ENCODE peak calls at places on chromosomes 16 and 17, in nine cellular contexts. C is naive thymus-derived CD8-positive, alpha-beta T cell; G is PC-3; S is fibroblast of the aortic adventitia; Y is Kasumi-1; V is GM23248; F is ACHN; R is uterus; W is LoVo. B is an unnamed sample.

GRCh38 chr17:69084911-69085310 is 24.2 kb upstream of the ABCA9 start:
- DNase-seq in V (peak), C (no peak), S (no peak), F (no peak), G (peak), R (no peak), W (peak), Y (peak), B (no peak)

GRCh38 chr17:75088465-75088895 is 726 bp downstream of the SLC16A5 start:
- DNase-seq in R (no peak), C (no peak), V (no peak), G (no peak), W (no peak), Y (no peak), F (no peak), S (no peak), B (no peak)

GRCh38 chr17:8120520-8121443 is 2.5 kb upstream of the ALOXE3 start:
- DNase-seq in F (peak), G (peak), S (peak), Y (no peak), C (no peak), R (peak), W (peak), V (peak), B (peak)

GRCh38 chr17:77509089-77509488 is 368.3 kb downstream of the SEC14L1 start:
- DNase-seq in V (no peak), Y (no peak), R (no peak), W (no peak), G (no peak), S (no peak), C (no peak), F (no peak), B (no peak)

GRCh38 chr16:867421-868385 is 67.2 kb upstream of the GNG13 start:
- DNase-seq in V (no peak), F (no peak), R (no peak), S (no peak), W (no peak), G (no peak), C (no peak), Y (no peak), B (no peak)

GRCh38 chr17:43608313-43608712 is 53.4 kb downstream of the MEOX1 start:
- DNase-seq in F (no peak), S (peak), Y (no peak), G (peak), C (no peak), R (no peak), W (no peak), V (peak), B (no peak)

GRCh38 chr17:75637561-75637960 is 4.3 kb downstream of the SMIM5 start:
- DNase-seq in W (no peak), F (no peak), C (no peak), R (no peak), S (no peak), G (no peak), V (no peak), Y (no peak), B (no peak)

GRCh38 chr17:12599185-12599920 is 66.3 kb upstream of the MYOCD start:
- DNase-seq in F (no peak), R (no peak), G (no peak), S (no peak), Y (no peak), C (no peak), V (no peak), W (no peak), B (no peak)

GRCh38 chr16:30794634-30795033 is 7.6 kb upstream of the ZNF629 start:
- DNase-seq in G (no peak), W (no peak), V (no peak), F (no peak), C (no peak), R (no peak), S (no peak), Y (no peak), B (no peak)

GRCh38 chr16:82062645-82063058 is 27.6 kb downstream of the HSD17B2 start:
- DNase-seq in Y (no peak), W (no peak), F (no peak), R (no peak), V (peak), C (no peak), S (peak), G (no peak), B (no peak)

GRCh38 chr17:65783845-65784334 is 222.4 kb upstream of the AXIN2 start:
- DNase-seq in S (peak), R (no peak), G (peak), Y (no peak), F (peak), C (no peak), V (peak), W (peak), B (no peak)

GRCh38 chr17:27778193-27778592 is 22.1 kb downstream of the NOS2 start:
- DNase-seq in V (peak), R (no peak), F (peak), S (peak), C (no peak), G (peak), W (no peak), Y (peak), B (no peak)

GRCh38 chr16:27387724-27388123 is 14.2 kb upstream of the IL21R start:
- DNase-seq in G (no peak), C (no peak), S (no peak), W (no peak), V (peak), Y (no peak), F (no peak), R (no peak), B (no peak)

GRCh38 chr16:78976212-78976611 is 624.3 kb downstream of the MAF start:
- DNase-seq in R (no peak), Y (no peak), W (no peak), S (no peak), C (no peak), V (no peak), F (no peak), G (no peak), B (no peak)

GRCh38 chr16:14223632-14224031 is 152.5 kb downstream of the MRTFB start:
- DNase-seq in G (no peak), Y (no peak), S (no peak), F (no peak), C (no peak), W (no peak), V (no peak), R (no peak), B (no peak)

GRCh38 chr16:58502217-58502921 is 2.4 kb downstream of the NDRG4 start:
- DNase-seq in G (no peak), W (no peak), Y (no peak), R (no peak), V (no peak), S (no peak), F (no peak), C (no peak), B (no peak)

GRCh38 chr16:17992416-17992815 is 344.1 kb downstream of the NPIPA8 start:
- DNase-seq in F (no peak), V (no peak), G (no peak), S (no peak), W (no peak), Y (no peak), R (no peak), C (no peak), B (no peak)

B was measured in GM20000.